ENCODE peak calls at places on chromosomes 2 and 18, in seven cellular contexts. X, T, R, I, G, V and A are unnamed samples.

GRCh38 chr18:67232991-67233390 is 283.5 kb downstream of the DSEL start:
- DNase-seq in X (no peak), T (no peak), R (no peak), I (no peak), G (no peak), V (no peak), A (no peak)

GRCh38 chr2:120228503-120228902 is 5.3 kb upstream of the TMEM185B start:
- DNase-seq in X (no peak), T (peak), R (no peak), I (no peak), G (no peak), V (peak), A (peak)

GRCh38 chr2:239274391-239275001 is 126.3 kb downstream of the HDAC4 start:
- DNase-seq in X (no peak), T (no peak), R (no peak), I (peak), G (no peak), V (peak), A (no peak)

GRCh38 chr2:70083344-70084156 is 3.7 kb upstream of the PCBP1 start:
- DNase-seq in X (no peak), T (no peak), R (no peak), I (peak), G (no peak), V (no peak), A (no peak)

GRCh38 chr18:58044370-58045264 is 591 bp downstream of the NEDD4L start:
- DNase-seq in X (no peak), T (no peak), R (peak), I (peak), G (peak), V (peak), A (peak)

GRCh38 chr2:30721668-30722647 is 85.3 kb downstream of the CAPN13 start:
- DNase-seq in X (no peak), T (no peak), R (no peak), I (no peak), G (no peak), V (no peak), A (no peak)

GRCh38 chr2:147025611-147026010 is 819.2 kb upstream of the ACVR2A start:
- DNase-seq in X (no peak), T (no peak), R (no peak), I (no peak), G (no peak), V (no peak), A (no peak)

GRCh38 chr2:67867735-67868134 is 195.1 kb downstream of the C1D start:
- DNase-seq in X (no peak), T (no peak), R (no peak), I (no peak), G (no peak), V (no peak), A (no peak)

GRCh38 chr2:102672124-102672786 is 52.9 kb downstream of the SLC9A2 start:
- DNase-seq in X (no peak), T (no peak), R (no peak), I (no peak), G (no peak), V (no peak), A (no peak)

GRCh38 chr2:101047774-101048173 is 45.7 kb downstream of the RPL31 start:
- DNase-seq in X (no peak), T (no peak), R (no peak), I (no peak), G (no peak), V (no peak), A (no peak)

GRCh38 chr2:119290859-119291587 is 67.4 kb downstream of the STEAP3 start:
- DNase-seq in X (no peak), T (peak), R (peak), I (peak), G (peak), V (peak), A (peak)

GRCh38 chr18:49018961-49019445 is 68.2 kb upstream of the SMAD7 start:
- DNase-seq in X (no peak), T (no peak), R (no peak), I (no peak), G (no peak), V (no peak), A (no peak)

GRCh38 chr18:9137168-9138066 is 836 bp downstream of the ANKRD12 start:
- DNase-seq in X (peak), T (peak), R (peak), I (peak), G (peak), V (peak), A (peak)

GRCh38 chr2:225040862-225041209 is 1.4 kb downstream of the DOCK10 start:
- DNase-seq in X (no peak), T (no peak), R (no peak), I (peak), G (no peak), V (no peak), A (no peak)

GRCh38 chr2:190023860-190024259 is 38.7 kb downstream of the MSTN start:
- DNase-seq in X (peak), T (peak), R (peak), I (peak), G (no peak), V (peak), A (no peak)

GRCh38 chr2:8006626-8007025 is 675.2 kb upstream of the ID2 start:
- DNase-seq in X (no peak), T (no peak), R (no peak), I (peak), G (no peak), V (no peak), A (no peak)

GRCh38 chr18:26443853-26444252 is 104.5 kb downstream of the KCTD1 start:
- DNase-seq in X (no peak), T (no peak), R (no peak), I (no peak), G (no peak), V (no peak), A (no peak)

GRCh38 chr2:222670191-222671038 is 1.0 kb upstream of the MOGAT1 start:
- DNase-seq in X (no peak), T (no peak), R (no peak), I (peak), G (no peak), V (no peak), A (no peak)

GRCh38 chr2:203400805-203401585 is 72.8 kb downstream of the ABI2 start:
- DNase-seq in X (no peak), T (no peak), R (no peak), I (no peak), G (no peak), V (no peak), A (no peak)

GRCh38 chr2:8550481-8550880 is 131.4 kb upstream of the ID2 start:
- DNase-seq in X (no peak), T (no peak), R (no peak), I (no peak), G (no peak), V (no peak), A (peak)

GRCh38 chr2:219178377-219179175 is 501 bp downstream of the RETREG2 start:
- DNase-seq in X (no peak), T (no peak), R (peak), I (peak), G (no peak), V (peak), A (peak)

GRCh38 chr2:235709969-235710879 is 216.4 kb downstream of the AGAP1 start:
- DNase-seq in X (no peak), T (no peak), R (no peak), I (peak), G (no peak), V (no peak), A (no peak)

GRCh38 chr18:59656488-59656887 is 40.7 kb downstream of the CCBE1 start:
- DNase-seq in X (no peak), T (no peak), R (no peak), I (no peak), G (no peak), V (peak), A (no peak)

GRCh38 chr18:52160652-52161051 is 179.3 kb upstream of the DCC start:
- DNase-seq in X (no peak), T (no peak), R (no peak), I (peak), G (no peak), V (no peak), A (peak)

GRCh38 chr2:3173031-3173430 is 204.6 kb downstream of the EIPR1 start:
- DNase-seq in X (no peak), T (no peak), R (no peak), I (no peak), G (no peak), V (peak), A (no peak)

GRCh38 chr2:176158855-176159677 is 2.0 kb downstream of the HOXD3 start:
- DNase-seq in X (no peak), T (no peak), R (no peak), I (no peak), G (no peak), V (peak), A (no peak)

GRCh38 chr18:46243673-46244072 is 139.5 kb downstream of the HAUS1 start:
- DNase-seq in X (no peak), T (no peak), R (no peak), I (no peak), G (no peak), V (no peak), A (no peak)

GRCh38 chr2:159549234-159549633 is 67.1 kb downstream of the BAZ2B start:
- DNase-seq in X (no peak), T (no peak), R (no peak), I (no peak), G (no peak), V (no peak), A (no peak)

GRCh38 chr2:151992582-151992981 is 106.3 kb downstream of the CACNB4 start:
- DNase-seq in X (no peak), T (no peak), R (no peak), I (no peak), G (no peak), V (peak), A (no peak)

GRCh38 chr2:3608373-3609278 is 13.7 kb downstream of the COLEC11 start:
- DNase-seq in X (no peak), T (no peak), R (peak), I (no peak), G (no peak), V (no peak), A (no peak)

GRCh38 chr2:12300019-12300602 is 416.6 kb upstream of the TRIB2 start:
- DNase-seq in X (no peak), T (no peak), R (no peak), I (no peak), G (no peak), V (no peak), A (no peak)

GRCh38 chr18:11497585-11497984 is 111.8 kb upstream of the SLC35G4 start:
- DNase-seq in X (no peak), T (no peak), R (no peak), I (no peak), G (no peak), V (no peak), A (no peak)

GRCh38 chr2:176110975-176111663 is 4.0 kb downstream of the HOXD11 start:
- DNase-seq in X (no peak), T (no peak), R (no peak), I (no peak), G (no peak), V (peak), A (no peak)